ENCODE peak calls at places on chromosome 18, in nine cellular contexts. H is astrocyte of the cerebellum; D is neural progenitor cell; Q is stimulated activated CD4-positive, alpha-beta T cell treated with anti-CD3 and anti-CD28 coated beads, Interleukin-2, amount 100 ng/mL, for 48 hours; V is NCI-H774; J is T-helper 17 cell; I is T1000; A is C1 segment of cervical spinal cord; C is psoas muscle. U is an unnamed sample.

GRCh38 chr18:61322265-61322873 is 10.9 kb upstream of the CDH20 start:
- DNase-seq in C (peak; percentile 30), D (peak; percentile 83), I (no peak), J (no peak), V (no peak), A (peak; percentile 78), Q (peak; percentile 43), H (peak; percentile 16), U (peak; percentile 53)

GRCh38 chr18:63180971-63181376 is 138.6 kb downstream of the BCL2 start:
- DNase-seq in V (no peak), A (no peak), J (no peak), D (no peak), Q (no peak), H (no peak), I (no peak), C (no peak), U (no peak)

GRCh38 chr18:45954070-45954712 is 12.9 kb downstream of the EPG5 start:
- DNase-seq in Q (no peak), A (no peak), J (no peak), H (peak; percentile 58), V (no peak), D (no peak), C (no peak), I (peak; percentile 13), U (no peak)

GRCh38 chr18:38420611-38421010 is 855.0 kb upstream of the CELF4 start:
- DNase-seq in I (no peak), V (no peak), D (no peak), A (no peak), Q (no peak), H (no peak), C (no peak), J (no peak), U (no peak)

GRCh38 chr18:7755753-7756475 is 188.8 kb downstream of the PTPRM start:
- DNase-seq in H (no peak), Q (no peak), C (no peak), J (no peak), A (no peak), I (no peak), D (no peak), V (no peak), U (no peak)

GRCh38 chr18:22493940-22494339 is 76.2 kb upstream of the CTAGE1 start:
- DNase-seq in A (no peak), Q (no peak), D (no peak), C (no peak), V (no peak), J (no peak), H (no peak), I (no peak), U (no peak)

GRCh38 chr18:79245517-79246001 is 150.2 kb upstream of the NFATC1 start:
- DNase-seq in V (no peak), H (no peak), J (peak; percentile 66), D (no peak), I (peak; percentile 47), C (no peak), A (no peak), Q (no peak), U (no peak)

GRCh38 chr18:41237317-41237716 is 717.7 kb upstream of the PIK3C3 start:
- DNase-seq in V (no peak), A (no peak), J (no peak), I (no peak), D (no peak), C (no peak), H (no peak), Q (no peak), U (no peak)

GRCh38 chr18:70366670-70367069 is 77.8 kb downstream of the SOCS6 start:
- DNase-seq in D (no peak), V (no peak), Q (no peak), J (no peak), C (no peak), H (no peak), A (no peak), I (no peak), U (no peak)

GRCh38 chr18:26397019-26397418 is 151.3 kb downstream of the KCTD1 start:
- DNase-seq in H (no peak), C (no peak), A (no peak), I (no peak), D (no peak), J (no peak), V (no peak), Q (no peak), U (no peak)

GRCh38 chr18:29147944-29148343 is 971.0 kb upstream of the CDH2 start:
- DNase-seq in C (no peak), I (no peak), H (no peak), Q (no peak), D (peak; percentile 7), J (no peak), A (no peak), V (no peak), U (peak; percentile 10)

GRCh38 chr18:35507623-35508022 is 9.9 kb upstream of the INO80C start:
- DNase-seq in Q (no peak), J (no peak), H (no peak), D (no peak), A (no peak), I (no peak), V (no peak), C (no peak), U (no peak)

GRCh38 chr18:6731197-6731596 is 1.7 kb downstream of the ARHGAP28 start:
- DNase-seq in H (peak; percentile 75), C (no peak), D (peak; percentile 20), Q (no peak), V (no peak), I (no peak), J (no peak), A (no peak), U (no peak)

GRCh38 chr18:33183136-33183535 is 257.4 kb downstream of the CCDC178 start:
- DNase-seq in I (no peak), D (no peak), Q (no peak), C (no peak), A (no peak), H (no peak), V (no peak), J (no peak), U (no peak)

GRCh38 chr18:68925268-68925667 is 127.4 kb downstream of the CCDC102B start:
- DNase-seq in I (no peak), H (no peak), Q (no peak), J (no peak), V (no peak), D (peak; percentile 33), A (no peak), C (no peak), U (no peak)

GRCh38 chr18:24051256-24051947 is 36.8 kb downstream of the TTC39C start:
- DNase-seq in J (no peak), I (no peak), A (no peak), V (no peak), C (no peak), H (no peak), Q (no peak), D (no peak), U (no peak)

GRCh38 chr18:21264651-21265050 is 22.6 kb downstream of the GREB1L start:
- DNase-seq in H (peak; percentile 36), Q (no peak), J (no peak), I (no peak), V (no peak), D (peak; percentile 81), A (no peak), C (no peak), U (no peak)

GRCh38 chr18:657311-657997 is at the start of gene TYMS:
- DNase-seq in Q (peak; percentile 33), V (peak; percentile 85), A (no peak), C (peak; percentile 24), J (peak; percentile 25), D (peak; percentile 86), H (no peak), I (no peak), U (peak; percentile 47)

GRCh38 chr18:78501251-78501650 is 478.4 kb upstream of the SALL3 start:
- DNase-seq in C (no peak), D (no peak), H (no peak), I (no peak), A (no peak), Q (no peak), V (no peak), J (no peak), U (no peak)

GRCh38 chr18:63775166-63775730 is at the start of gene SERPINB7:
- DNase-seq in V (no peak), H (peak; percentile 37), Q (no peak), J (no peak), C (no peak), D (no peak), A (no peak), I (peak; percentile 2), U (no peak)

GRCh38 chr18:801137-801536 is 10.9 kb downstream of the YES1 start:
- DNase-seq in Q (no peak), D (no peak), H (no peak), C (no peak), J (no peak), V (no peak), I (no peak), A (no peak), U (no peak)

GRCh38 chr18:34626404-34627137 is 83.5 kb upstream of the DTNA start:
- DNase-seq in V (no peak), A (no peak), J (no peak), I (no peak), H (no peak), Q (no peak), D (no peak), C (no peak), U (no peak)

U was measured in Right ventricle myocardium superior.